ENCODE peak calls at places on chromosomes 5 and 9, in five cellular contexts. K, X, D, P and E are unnamed samples.
A peak's percentile ranks its signal among the peaks of the same experiment; 100 is the strongest.

GRCh38 chr5:56829137-56829536 is 13.8 kb downstream of the MAP3K1 start:
- DNase-seq in P (no peak), X (no peak), K (peak; percentile 17), D (no peak), E (no peak)

GRCh38 chr9:108296056-108296455 is 559.7 kb downstream of the ACTL7B start:
- DNase-seq in P (no peak), X (peak; percentile 89), K (peak; percentile 83), D (no peak), E (peak; percentile 15)

GRCh38 chr5:17355585-17356346 is 138.3 kb downstream of the BASP1 start:
- DNase-seq in X (peak; percentile 81), D (no peak), K (peak; percentile 90), P (no peak), E (no peak)

GRCh38 chr5:55604611-55605067 is 69.9 kb upstream of the PLPP1 start:
- DNase-seq in D (no peak), P (no peak), X (peak; percentile 75), K (no peak), E (no peak)

GRCh38 chr5:139925650-139926640 is 117.2 kb downstream of the NRG2 start:
- DNase-seq in X (no peak), P (no peak), K (no peak), D (no peak), E (no peak)

GRCh38 chr5:141528401-141528984 is 39.6 kb downstream of the PCDHGC5 start:
- DNase-seq in X (peak; percentile 82), K (no peak), D (peak; percentile 67), P (no peak), E (no peak)

GRCh38 chr5:107979272-107979671 is 308.5 kb upstream of the EFNA5 start:
- DNase-seq in K (no peak), P (no peak), X (peak; percentile 24), D (no peak), E (no peak)

GRCh38 chr9:80097476-80097875 is 525.7 kb downstream of the TLE4 start:
- DNase-seq in P (no peak), D (no peak), K (no peak), X (no peak), E (no peak)

GRCh38 chr5:149072791-149073190 is 9.9 kb upstream of the SH3TC2 start:
- DNase-seq in D (no peak), P (no peak), K (no peak), X (no peak), E (no peak)

GRCh38 chr5:123138774-123139173 is 49.7 kb downstream of the PRDM6 start:
- DNase-seq in K (no peak), X (no peak), D (no peak), P (no peak), E (no peak)

GRCh38 chr5:36724429-36725332 is 118.3 kb downstream of the SLC1A3 start:
- DNase-seq in X (no peak), D (no peak), P (peak; percentile 69), K (no peak), E (no peak)

GRCh38 chr5:21031001-21031400 is 1043.0 kb upstream of the CDH18 start:
- DNase-seq in K (no peak), X (no peak), P (no peak), D (no peak), E (no peak)

GRCh38 chr9:132572921-132573320 is 9.5 kb upstream of the BARHL1 start:
- DNase-seq in P (no peak), D (no peak), K (no peak), X (peak; percentile 39), E (no peak)

GRCh38 chr9:129270205-129270604 is 92.1 kb upstream of the IER5L start:
- DNase-seq in P (no peak), D (no peak), K (no peak), X (no peak), E (no peak)

GRCh38 chr5:89871906-89872305 is 537.6 kb downstream of the CETN3 start:
- DNase-seq in D (no peak), X (no peak), P (no peak), K (no peak), E (no peak)

GRCh38 chr9:136804509-136805206 is 3.1 kb upstream of the RABL6 start:
- DNase-seq in D (no peak), K (no peak), P (no peak), X (no peak), E (no peak)

GRCh38 chr9:14180942-14181270 is 133.0 kb downstream of the NFIB start:
- DNase-seq in X (no peak), P (no peak), K (no peak), D (no peak), E (no peak)

GRCh38 chr5:157548513-157549282 is 26.9 kb downstream of the ADAM19 start:
- DNase-seq in D (no peak), K (peak; percentile 70), P (no peak), X (peak; percentile 97), E (peak; percentile 66)

GRCh38 chr5:134140530-134141201 is 26.2 kb downstream of the TCF7 start:
- DNase-seq in D (peak; percentile 56), X (peak; percentile 83), K (peak; percentile 86), P (peak; percentile 73), E (peak; percentile 41)

GRCh38 chr9:69637193-69637592 is 35.0 kb downstream of the APBA1 start:
- DNase-seq in K (no peak), D (no peak), X (peak; percentile 16), P (no peak), E (no peak)

GRCh38 chr5:111670826-111671492 is 86.0 kb downstream of the NREP start:
- DNase-seq in X (peak; percentile 56), P (no peak), K (peak; percentile 91), D (no peak), E (no peak)

GRCh38 chr9:127742435-127743088 is 7.5 kb upstream of the TOR2A start:
- DNase-seq in D (peak; percentile 40), P (no peak), X (peak; percentile 78), K (peak; percentile 27), E (peak; percentile 23)

GRCh38 chr5:19314840-19315239 is 673.2 kb downstream of the CDH18 start:
- DNase-seq in P (no peak), D (no peak), X (no peak), K (peak; percentile 89), E (no peak)

GRCh38 chr9:118809160-118809625 is 560.0 kb downstream of the BRINP1 start:
- DNase-seq in P (no peak), K (no peak), D (no peak), X (no peak), E (no peak)

GRCh38 chr9:81396528-81396927 is 292.8 kb downstream of the TLE1 start:
- DNase-seq in X (no peak), P (no peak), K (no peak), D (no peak), E (no peak)

GRCh38 chr5:82399111-82399510 is 121.0 kb upstream of the RPS23 start:
- DNase-seq in K (peak; percentile 41), P (no peak), X (no peak), D (no peak), E (no peak)

GRCh38 chr9:89419978-89420394 is 77.9 kb downstream of the SEMA4D start:
- DNase-seq in X (no peak), D (no peak), P (no peak), K (peak; percentile 6), E (no peak)

GRCh38 chr5:179246227-179246626 is 99.0 kb downstream of the ADAMTS2 start:
- DNase-seq in D (no peak), X (no peak), K (no peak), P (no peak), E (no peak)

GRCh38 chr9:109520475-109521132 is 22.5 kb upstream of the PTPN3 start:
- DNase-seq in P (peak; percentile 77), K (peak; percentile 81), D (peak; percentile 40), X (peak; percentile 77), E (peak; percentile 29)

DNA sequence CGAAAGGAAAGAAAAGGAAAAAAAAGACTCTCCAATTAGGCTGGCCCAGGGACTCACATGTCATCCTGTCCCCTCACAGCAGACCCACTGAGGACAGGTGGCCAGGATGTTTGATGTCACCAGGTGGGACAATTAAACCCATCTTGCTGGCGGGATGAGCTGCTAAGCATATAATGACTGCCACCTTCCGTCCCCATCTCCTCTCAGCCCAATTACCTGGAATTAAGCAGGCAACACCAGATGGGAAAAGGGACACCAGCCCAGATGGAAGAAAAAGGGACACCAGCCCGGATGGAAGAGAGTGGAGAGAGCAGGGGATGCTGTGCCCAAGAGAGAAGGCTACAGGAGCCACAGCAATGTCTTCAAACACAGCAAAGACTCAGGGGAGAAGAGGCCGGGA is 116.6 kb upstream of the SARDH start:
- DNase-seq in X (no peak), P (no peak), D (no peak), K (no peak), E (no peak)
- H3K27ac ChIP-seq in X (no peak overlapping the region), P (no peak overlapping the region), D (no peak overlapping the region), K (no peak overlapping the region), E (no peak overlapping the region)

GRCh38 chr9:130298663-130299279 is 33.2 kb downstream of the HMCN2 start:
- DNase-seq in K (no peak), P (no peak), X (peak; percentile 33), D (no peak), E (no peak)

GRCh38 chr9:130302785-130303612 is 37.4 kb downstream of the HMCN2 start:
- DNase-seq in P (no peak), D (no peak), K (no peak), X (no peak), E (no peak)

GRCh38 chr9:130299785-130300615 is 34.4 kb downstream of the HMCN2 start:
- DNase-seq in K (no peak), P (no peak), D (no peak), X (no peak), E (no peak)

GRCh38 chr9:130301483-130302286 is 36.1 kb downstream of the HMCN2 start:
- DNase-seq in X (peak; percentile 91), K (no peak), P (no peak), D (peak; percentile 83), E (no peak)

GRCh38 chr9:130300739-130301138 is 35.2 kb downstream of the HMCN2 start:
- DNase-seq in X (no peak), K (no peak), P (no peak), D (no peak), E (no peak)
- H3K27ac ChIP-seq in X (peak overlapping the region; percentile 58), K (no peak overlapping the region), P (peak overlapping the region; percentile 12), D (peak overlapping the region; percentile 76), E (no peak overlapping the region)

GRCh38 chr5:65821966-65822365 is 100.0 kb downstream of the NLN start:
- DNase-seq in D (no peak), K (no peak), P (no peak), X (no peak), E (no peak)
- H3K27ac ChIP-seq in D (no peak overlapping the region), K (no peak overlapping the region), P (no peak overlapping the region), X (no peak overlapping the region), E (no peak overlapping the region)

GRCh38 chr9:94758031-94758430 is 31.5 kb downstream of the AOPEP start:
- DNase-seq in P (no peak), X (no peak), D (no peak), K (no peak), E (no peak)
- H3K27ac ChIP-seq in P (no peak overlapping the region), X (no peak overlapping the region), D (no peak overlapping the region), K (no peak overlapping the region), E (no peak overlapping the region)

GRCh38 chr9:121395558-121395957 is 25.5 kb upstream of the STOM start:
- DNase-seq in X (no peak), P (no peak), D (no peak), K (peak; percentile 28), E (no peak)

GRCh38 chr9:121394292-121394691 is 24.2 kb upstream of the STOM start:
- DNase-seq in X (no peak), K (no peak), D (no peak), P (no peak), E (no peak)

GRCh38 chr9:121388140-121388925 is 18.3 kb upstream of the STOM start:
- DNase-seq in P (no peak), K (no peak), X (peak; percentile 20), D (no peak), E (no peak)

GRCh38 chr9:121390372-121390771 is 20.3 kb upstream of the STOM start:
- DNase-seq in P (no peak), X (no peak), K (no peak), D (no peak), E (no peak)

GRCh38 chr9:121393318-121393717 is 23.3 kb upstream of the STOM start:
- DNase-seq in D (no peak), P (no peak), K (peak; percentile 78), X (peak; percentile 36), E (no peak)
- H3K27ac ChIP-seq in D (no peak overlapping the region), P (no peak overlapping the region), K (peak overlapping the region; percentile 54), X (peak overlapping the region; percentile 6), E (no peak overlapping the region)